ENCODE peak calls at places on chromosome 11, in seven cellular contexts. L is H9, E is RWPE1, O is IMR-90, H is spleen, A is RWPE2, B is heart left ventricle. K is an unnamed sample.

GRCh38 chr11:62324738-62325556 is 12.3 kb upstream of the ASRGL1 start:
- DNase-seq in E (no peak), B (no peak), H (peak), A (no peak), O (peak), L (peak), K (peak)

GRCh38 chr11:27700351-27701261 is at the start of gene BDNF:
- DNase-seq in B (no peak), A (peak), E (peak), H (no peak), L (peak), O (peak), K (no peak)

GRCh38 chr11:116275634-116276033 is 497.2 kb downstream of the BUD13 start:
- DNase-seq in E (no peak), B (peak), O (no peak), L (no peak), A (no peak), H (no peak), K (no peak)

GRCh38 chr11:4580124-4580523 is 1.4 kb upstream of the OR52I2 start:
- DNase-seq in O (no peak), A (no peak), E (no peak), L (no peak), H (no peak), B (no peak), K (no peak)

GRCh38 chr11:10233581-10233980 is 60.4 kb downstream of the SBF2 start:
- DNase-seq in L (no peak), E (peak), O (peak), A (no peak), B (no peak), H (no peak), K (no peak)

GRCh38 chr11:117418685-117419084 is 91.0 kb downstream of the CEP164 start:
- DNase-seq in O (no peak), L (no peak), E (no peak), B (no peak), A (no peak), H (no peak), K (no peak)

GRCh38 chr11:18452927-18453326 is 2.7 kb upstream of the LDHAL6A start:
- DNase-seq in H (no peak), B (no peak), L (no peak), A (no peak), E (peak), O (peak), K (no peak)

GRCh38 chr11:44136176-44136945 is 40.9 kb downstream of the EXT2 start:
- DNase-seq in E (no peak), L (no peak), A (no peak), H (no peak), B (no peak), O (no peak), K (no peak)

GRCh38 chr11:36065436-36065835 is 121.6 kb downstream of the LDLRAD3 start:
- DNase-seq in A (no peak), L (no peak), E (no peak), O (peak), H (no peak), B (no peak), K (no peak)

GRCh38 chr11:19670030-19670761 is 42.4 kb upstream of the NAV2 start:
- DNase-seq in A (no peak), H (no peak), B (no peak), E (no peak), L (no peak), O (peak), K (no peak)

GRCh38 chr11:59918494-59918893 is 19.7 kb upstream of the OOSP1 start:
- DNase-seq in B (no peak), H (no peak), L (no peak), A (no peak), E (no peak), O (no peak), K (no peak)

DNA sequence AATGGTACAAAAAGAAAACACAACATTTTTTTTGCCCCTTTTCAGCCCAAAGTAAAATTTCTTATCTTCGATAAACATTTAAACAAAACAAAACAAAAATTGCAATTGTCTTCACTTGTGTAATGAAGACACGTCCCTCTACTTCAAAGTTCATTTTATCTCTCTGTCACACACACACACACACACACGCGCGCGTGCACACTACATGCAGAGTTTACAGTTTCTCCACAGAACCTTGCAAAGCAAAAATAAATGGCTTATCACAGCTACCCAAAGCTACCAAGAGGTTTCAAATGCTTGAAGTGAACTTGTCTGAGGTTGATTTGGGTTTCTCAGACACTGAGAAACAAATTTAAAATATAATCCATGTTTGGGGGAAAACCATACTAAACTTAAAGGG is 72.3 kb downstream of the ETS1 start:
- DNase-seq in B (no peak), H (no peak), A (no peak), L (no peak), O (no peak), E (no peak), K (no peak)
- H3K27ac ChIP-seq in B (peak), H (peak), A (peak), L (no peak), O (no peak), E (no peak), K (no peak)

DNA sequence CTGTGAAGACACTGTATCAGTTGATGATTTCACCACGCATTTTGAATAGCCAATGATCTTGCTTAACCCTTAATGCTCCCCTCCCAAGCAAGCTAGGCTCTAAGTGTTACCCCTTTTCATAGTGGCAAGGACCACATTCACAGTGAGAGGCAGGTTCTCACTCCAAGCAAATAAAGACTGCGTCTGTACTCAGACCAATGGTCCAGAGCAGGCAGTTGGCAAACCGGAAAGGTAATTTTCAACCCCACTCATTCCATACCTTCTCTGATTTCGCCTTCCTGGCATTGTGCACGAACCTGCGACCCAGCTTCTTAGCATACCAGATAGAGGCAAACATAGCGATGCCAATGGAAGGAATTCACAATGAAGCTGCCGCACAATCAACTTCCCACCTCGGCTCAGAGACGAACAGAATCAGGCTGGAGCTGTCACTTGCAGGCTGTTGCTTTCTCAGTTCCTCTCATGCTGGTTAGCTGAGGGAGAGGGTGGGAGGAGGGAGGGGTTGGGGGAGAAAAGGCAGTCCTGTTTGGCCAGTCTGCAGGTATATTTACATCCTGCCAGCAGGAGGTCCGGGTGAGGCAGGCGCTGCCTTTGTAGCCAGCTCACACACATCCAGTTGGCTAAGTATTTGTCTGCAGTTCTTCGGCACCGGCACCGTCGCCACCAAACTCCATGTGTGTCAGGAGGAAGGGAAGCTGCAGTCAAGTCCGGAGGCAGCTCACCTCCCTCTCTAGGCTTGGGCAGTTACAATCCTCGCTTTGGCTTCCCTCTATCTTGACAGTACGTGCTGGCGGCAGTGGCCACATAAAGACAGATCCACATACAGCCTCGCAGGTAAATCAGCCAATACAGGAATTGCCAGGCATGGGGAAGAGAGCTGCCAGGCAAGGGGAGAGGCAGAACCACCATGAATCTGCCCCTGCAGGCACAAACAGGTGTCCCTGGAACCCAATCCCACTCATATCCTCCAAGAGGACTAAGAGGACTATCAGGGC is 1151.3 kb upstream of the CCDC90B start:
- DNase-seq in O (no peak), B (peak), A (no peak), L (peak), E (no peak), H (no peak), K (no peak)
- H3K27ac ChIP-seq in O (no peak), B (no peak), A (no peak), L (no peak), E (no peak), H (no peak), K (no peak)

GRCh38 chr11:6505577-6506240 is 8.6 kb downstream of the DNHD1 start:
- DNase-seq in A (no peak), H (no peak), O (peak), E (peak), L (no peak), B (no peak), K (no peak)
- H3K27ac ChIP-seq in A (no peak), H (no peak), O (no peak), E (no peak), L (no peak), B (no peak), K (no peak)

GRCh38 chr11:94676769-94677168 is 91.4 kb upstream of the AMOTL1 start:
- DNase-seq in A (no peak), E (no peak), L (no peak), H (no peak), O (no peak), B (no peak), K (no peak)
- H3K27ac ChIP-seq in A (peak), E (no peak), L (no peak), H (no peak), O (no peak), B (no peak), K (no peak)

DNA sequence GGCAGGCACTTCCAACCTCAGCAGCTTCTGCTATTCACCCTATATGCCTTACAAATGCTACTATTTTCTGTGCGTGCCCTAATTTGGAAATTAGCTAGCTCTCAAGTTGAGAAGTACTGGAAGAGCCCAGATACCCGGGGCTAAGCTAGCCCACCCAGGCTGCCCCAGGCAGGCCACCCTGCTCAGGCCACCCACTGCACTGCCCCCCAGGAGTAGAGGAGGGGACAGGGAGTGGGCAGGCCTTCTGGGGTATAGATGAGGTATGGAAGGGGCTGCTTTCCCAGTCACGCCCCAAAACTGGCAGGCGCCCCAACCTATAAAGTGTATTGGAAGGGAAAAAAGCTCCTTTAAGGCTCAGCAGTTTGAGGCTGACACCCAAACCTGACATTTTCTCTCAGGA is 43.5 kb downstream of the DRD2 start:
- DNase-seq in E (no peak), H (no peak), O (no peak), B (no peak), L (no peak), A (no peak), K (no peak)
- H3K27ac ChIP-seq in E (no peak), H (no peak), O (no peak), B (no peak), L (no peak), A (no peak), K (no peak)

DNA sequence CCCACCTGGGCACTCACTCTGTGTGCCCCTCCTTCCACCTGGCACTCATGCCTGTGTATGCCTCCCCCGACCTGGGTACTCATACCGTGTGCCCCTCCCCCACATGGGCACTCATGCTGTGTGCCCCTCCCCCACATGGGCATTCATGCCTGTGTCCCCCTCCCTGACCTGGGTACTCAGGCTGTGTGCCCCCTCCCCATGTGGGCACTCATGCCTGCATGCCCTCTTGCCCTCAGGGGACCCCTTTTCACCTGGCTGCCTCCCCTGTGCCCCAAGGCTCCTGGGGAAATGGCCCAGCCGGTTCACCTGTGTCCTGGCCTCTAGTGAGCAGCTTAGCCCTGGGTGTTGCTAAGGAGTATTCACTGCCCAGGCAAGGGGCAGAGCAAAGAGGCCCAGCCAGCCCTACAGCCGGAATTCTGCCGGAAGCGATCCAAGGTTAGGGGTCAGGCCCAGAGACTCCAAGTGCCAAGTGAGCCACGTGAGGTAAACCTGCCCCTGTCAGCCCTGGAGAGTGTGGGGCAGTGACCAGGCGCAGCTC is 5.7 kb upstream of the IFITM10 start:
- DNase-seq in B (no peak), H (peak), E (no peak), A (no peak), O (no peak), L (no peak), K (no peak)
- H3K27ac ChIP-seq in B (peak), H (peak), E (peak), A (no peak), O (no peak), L (no peak), K (peak)

GRCh38 chr11:2987881-2988280 is 4.2 kb downstream of the NAP1L4 start:
- DNase-seq in L (no peak), H (no peak), B (no peak), E (no peak), A (no peak), O (no peak), K (no peak)

GRCh38 chr11:2988996-2989395 is 3.1 kb downstream of the NAP1L4 start:
- DNase-seq in A (no peak), H (no peak), L (no peak), E (no peak), B (no peak), O (peak), K (no peak)

GRCh38 chr11:2990617-2991476 is 1.3 kb downstream of the NAP1L4 start:
- DNase-seq in H (no peak), E (peak), O (no peak), B (no peak), A (no peak), L (no peak), K (no peak)

GRCh38 chr11:2989551-2989950 is 2.6 kb downstream of the NAP1L4 start:
- DNase-seq in L (no peak), E (no peak), A (no peak), O (no peak), H (no peak), B (no peak), K (no peak)

GRCh38 chr11:2988361-2988762 is 3.8 kb downstream of the NAP1L4 start:
- DNase-seq in H (no peak), A (no peak), O (no peak), L (no peak), E (no peak), B (no peak), K (no peak)
- H3K27ac ChIP-seq in H (peak), A (peak), O (no peak), L (no peak), E (no peak), B (no peak), K (peak)

GRCh38 chr11:11983427-11983826 is 25.0 kb downstream of the DKK3 start:
- DNase-seq in L (peak), O (no peak), E (no peak), A (no peak), B (no peak), H (no peak), K (no peak)

GRCh38 chr11:11985954-11986949 is 22.2 kb downstream of the DKK3 start:
- DNase-seq in L (peak), E (no peak), H (no peak), A (no peak), O (no peak), B (no peak), K (no peak)

GRCh38 chr11:11985016-11985715 is 23.3 kb downstream of the DKK3 start:
- DNase-seq in H (no peak), A (no peak), O (peak), E (no peak), L (peak), B (no peak), K (no peak)

GRCh38 chr11:11982975-11983374 is 25.5 kb downstream of the DKK3 start:
- DNase-seq in H (no peak), E (no peak), L (no peak), B (no peak), A (no peak), O (peak), K (no peak)

DNA sequence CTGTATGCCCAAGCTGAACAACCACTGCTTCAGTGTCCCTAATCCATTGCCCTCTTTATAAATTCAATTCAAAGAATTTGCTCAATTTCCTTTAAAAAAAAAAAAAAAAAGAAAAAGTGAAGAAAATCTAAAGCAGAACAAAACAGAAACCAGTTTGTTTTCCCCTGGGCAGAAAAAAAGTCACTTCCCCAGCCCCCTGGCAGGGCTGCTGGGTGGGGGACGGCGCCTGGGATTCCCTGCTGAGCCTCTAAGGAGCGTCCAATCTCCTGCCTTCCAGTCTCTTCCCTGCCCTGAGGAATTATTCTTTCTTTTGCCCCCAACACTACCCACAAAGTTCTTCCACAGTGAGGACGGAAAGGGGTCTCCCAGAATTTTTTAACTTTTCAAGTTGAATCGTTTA is 23.9 kb downstream of the DKK3 start:
- DNase-seq in H (no peak), A (no peak), L (peak), O (no peak), E (no peak), B (no peak), K (no peak)
- H3K27ac ChIP-seq in H (peak), A (peak), L (no peak), O (peak), E (peak), B (peak), K (no peak)

K was measured in substantia nigra.